ENCODE peak calls at places on chromosomes 3 and 15, in four cellular contexts. O is SK-N-SH, I is A549, L is HepG2. W is an unnamed sample.
A peak's percentile ranks its signal among the peaks of the same experiment; 100 is the strongest.

GRCh38 chr15:88661041-88661765 is 22.4 kb downstream of the ISG20 start:
- DNase-seq in O (no peak), I (no peak), L (no peak), W (no peak)

GRCh38 chr15:100768501-100768931 is 111.1 kb upstream of the ALDH1A3 start:
- DNase-seq in O (peak; percentile 9), I (no peak), L (no peak), W (no peak)

GRCh38 chr3:105598047-105598796 is 231.5 kb downstream of the ALCAM start:
- DNase-seq in O (no peak), I (peak; percentile 42), L (no peak), W (no peak)

GRCh38 chr15:20340331-20340811 is 201.2 kb downstream of the GOLGA6L6 start:
- DNase-seq in O (peak; percentile 34), I (peak; percentile 22), L (no peak), W (no peak)

GRCh38 chr3:133756716-133757694 is 10.8 kb downstream of the TF start:
- DNase-seq in O (no peak), I (no peak), L (no peak), W (no peak)

GRCh38 chr3:150264560-150264959 is 143.5 kb upstream of the TSC22D2 start:
- DNase-seq in O (no peak), I (no peak), L (no peak), W (no peak)

GRCh38 chr15:60118564-60119080 is 114.5 kb downstream of the FOXB1 start:
- DNase-seq in O (no peak), I (no peak), L (no peak), W (no peak)

GRCh38 chr15:52183562-52184173 is 7.5 kb downstream of the GNB5 start:
- DNase-seq in O (peak; percentile 27), I (peak; percentile 47), L (no peak), W (no peak)

GRCh38 chr15:70375006-70375409 is 277.3 kb upstream of the TLE3 start:
- DNase-seq in O (peak; percentile 74), I (peak; percentile 72), L (no peak), W (no peak)

GRCh38 chr3:106560451-106560966 is 691.7 kb upstream of the CBLB start:
- DNase-seq in O (no peak), I (peak; percentile 64), L (no peak), W (no peak)

GRCh38 chr3:178353292-178353814 is 182.9 kb upstream of the KCNMB2 start:
- DNase-seq in O (no peak), I (no peak), L (no peak), W (no peak)

GRCh38 chr3:184647405-184647936 is 64.4 kb downstream of the MAGEF1 start:
- DNase-seq in O (peak; percentile 33), I (no peak), L (no peak), W (no peak)

GRCh38 chr3:12981631-12982265 is 91.5 kb downstream of the IQSEC1 start:
- DNase-seq in O (no peak), I (no peak), L (no peak), W (no peak)

GRCh38 chr15:60373327-60373726 is 24.5 kb downstream of the ANXA2 start:
- DNase-seq in O (no peak), I (peak; percentile 19), L (no peak), W (no peak)

GRCh38 chr15:31473384-31474058 is 146.9 kb downstream of the KLF13 start:
- DNase-seq in O (no peak), I (no peak), L (no peak), W (no peak)

GRCh38 chr3:141486416-141486734 is 452 bp upstream of the RASA2 start:
- DNase-seq in O (no peak), I (no peak), L (peak; percentile 56), W (no peak)

GRCh38 chr15:50146661-50147060 is 27.6 kb upstream of the ATP8B4 start:
- DNase-seq in O (no peak), I (no peak), L (no peak), W (no peak)

GRCh38 chr15:98596885-98597343 is 51.4 kb upstream of the IGF1R start:
- DNase-seq in O (no peak), I (no peak), L (no peak), W (no peak)

GRCh38 chr15:98592136-98592535 is 56.2 kb upstream of the IGF1R start:
- DNase-seq in O (no peak), I (no peak), L (no peak), W (no peak)

GRCh38 chr15:98596131-98596530 is 52.2 kb upstream of the IGF1R start:
- DNase-seq in O (no peak), I (no peak), L (no peak), W (no peak)

GRCh38 chr15:98599911-98600685 is 48.2 kb upstream of the IGF1R start:
- DNase-seq in O (no peak), I (no peak), L (no peak), W (peak; percentile 21)

GRCh38 chr15:98597666-98598065 is 50.7 kb upstream of the IGF1R start:
- DNase-seq in O (no peak), I (no peak), L (no peak), W (no peak)
- TF ChIP-seq PBX3 in O (no peak), I (no peak), L (no peak), W (no peak)

GRCh38 chr3:29057326-29057725 is 223.5 kb upstream of the RBMS3 start:
- DNase-seq in O (no peak), I (no peak), L (no peak), W (no peak)
- TF ChIP-seq PBX3 in O (no peak), I (no peak), L (no peak), W (no peak)

GRCh38 chr15:83445653-83446052 is 1.5 kb upstream of the SH3GL3 start:
- DNase-seq in O (no peak), I (no peak), L (no peak), W (no peak)

GRCh38 chr15:83449250-83449671 is 2.1 kb downstream of the SH3GL3 start:
- DNase-seq in O (no peak), I (no peak), L (no peak), W (no peak)

GRCh38 chr15:83444936-83445335 is 2.2 kb upstream of the SH3GL3 start:
- DNase-seq in O (no peak), I (no peak), L (no peak), W (no peak)

GRCh38 chr15:83446417-83446816 is 724 bp upstream of the SH3GL3 start:
- DNase-seq in O (no peak), I (no peak), L (no peak), W (no peak)

DNA sequence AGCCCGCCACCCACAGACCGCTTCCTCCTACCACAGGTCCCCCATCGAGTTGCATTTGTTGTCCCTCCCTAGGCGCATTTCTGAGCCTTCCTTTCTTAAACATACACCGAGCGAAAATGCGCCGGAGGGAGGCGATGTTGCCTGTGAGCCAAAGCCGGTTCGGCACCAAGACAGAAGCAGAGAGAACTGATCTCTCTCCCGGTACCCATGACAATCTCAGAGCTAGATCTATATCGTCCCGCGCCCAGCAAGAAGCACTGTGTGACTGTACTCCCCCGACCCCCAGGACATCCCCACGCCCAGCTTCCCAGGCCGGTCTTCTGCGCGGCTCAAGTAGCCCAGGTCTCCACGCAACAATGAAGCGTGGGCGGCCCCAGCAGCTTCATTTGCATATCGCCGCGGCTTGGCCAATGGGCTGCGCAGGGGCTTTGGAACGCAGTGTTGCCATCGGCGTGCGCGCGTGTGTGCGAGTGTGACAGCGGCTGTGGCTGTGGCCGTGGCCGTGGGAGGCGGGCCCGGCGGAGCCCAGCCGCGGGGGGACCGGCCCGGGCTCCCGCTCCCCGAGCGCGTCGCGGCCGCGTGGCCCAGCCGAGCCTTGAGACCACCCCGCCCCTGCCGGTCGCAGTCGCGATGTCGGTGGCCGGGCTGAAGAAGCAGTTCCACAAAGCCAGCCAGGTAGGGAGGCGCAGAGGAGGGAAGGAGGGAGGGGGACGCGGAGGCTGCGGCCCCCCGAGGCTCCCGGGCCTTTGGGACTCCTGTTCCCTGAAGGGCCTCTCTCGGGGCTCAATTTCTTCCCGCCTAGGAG is at the start of gene SH3GL3:
- DNase-seq in O (peak; percentile 82), I (peak; percentile 73), L (no peak), W (no peak)
- TF ChIP-seq PBX3 in O (no peak), I (no peak), L (no peak), W (no peak)

GRCh38 chr3:186784820-186785516 is 1.6 kb downstream of the EIF4A2 start:
- DNase-seq in O (no peak), I (no peak), L (no peak), W (no peak)

GRCh38 chr3:186785517-186786018 is 2.2 kb downstream of the EIF4A2 start:
- DNase-seq in O (no peak), I (no peak), L (no peak), W (no peak)

GRCh38 chr3:186783731-186784515 is 546 bp downstream of the EIF4A2 start:
- DNase-seq in O (peak; percentile 81), I (peak; percentile 69), L (peak; percentile 46), W (no peak)

GRCh38 chr3:186783070-186783730 is at the start of gene EIF4A2:
- DNase-seq in O (peak; percentile 96), I (peak; percentile 89), L (peak; percentile 78), W (no peak)

DNA sequence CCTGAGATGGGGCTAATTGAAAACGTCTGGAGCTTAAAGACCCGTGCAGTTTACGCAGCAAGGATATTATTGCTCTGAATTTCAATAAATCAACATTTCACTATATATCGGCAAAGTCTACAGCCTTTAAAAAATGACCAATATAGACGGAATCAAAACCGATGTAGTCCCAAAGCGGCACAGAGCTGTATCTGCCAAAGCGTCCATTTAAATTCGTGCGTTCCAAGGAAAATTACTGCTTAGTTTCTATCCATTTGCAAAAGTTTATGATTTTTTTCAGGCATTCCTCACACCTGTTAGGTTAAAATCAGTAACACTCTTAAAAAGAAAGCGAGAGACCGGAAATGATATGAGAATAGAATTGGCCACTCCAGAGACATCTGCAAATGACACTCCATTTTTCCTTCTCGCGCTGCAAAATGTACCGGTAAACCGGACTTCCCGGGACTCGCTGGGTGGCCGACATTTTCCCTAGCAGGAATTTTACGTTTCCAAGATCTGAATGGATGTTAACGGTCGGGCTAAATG is 771 bp upstream of the EIF4A2 start:
- DNase-seq in O (peak; percentile 8), I (no peak), L (peak; percentile 30), W (no peak)
- TF ChIP-seq PBX3 in O (no peak), I (no peak), L (no peak), W (no peak)